ENCODE peak calls at places on chromosome 21, in four cellular contexts. A is HepG2, O is K562, D is GM12878. Y is an unnamed sample.

GRCh38 chr21:31908106-31909031 is 35.5 kb downstream of the HUNK start:
- DNase-seq in D (no peak), A (peak; percentile 74), O (no peak), Y (no peak)

GRCh38 chr21:27526451-27526850 is 559.6 kb upstream of the ADAMTS5 start:
- DNase-seq in A (no peak), D (no peak), O (no peak), Y (no peak)

GRCh38 chr21:27532081-27532480 is 565.2 kb upstream of the ADAMTS5 start:
- DNase-seq in A (peak; percentile 41), D (no peak), O (no peak), Y (no peak)

GRCh38 chr21:35138665-35139381 is 89.7 kb upstream of the RUNX1 start:
- DNase-seq in A (no peak), D (no peak), O (peak; percentile 78), Y (no peak)

GRCh38 chr21:43925096-43925481 is 60.1 kb downstream of the AGPAT3 start:
- DNase-seq in A (no peak), O (no peak), D (no peak), Y (no peak)

GRCh38 chr21:15000076-15000475 is 64.7 kb downstream of the NRIP1 start:
- DNase-seq in D (no peak), O (no peak), A (no peak), Y (no peak)

GRCh38 chr21:36209626-36210171 is 53.1 kb downstream of the DOP1B start:
- DNase-seq in O (peak; percentile 72), D (no peak), A (peak; percentile 71), Y (peak; percentile 56)

GRCh38 chr21:23921670-23922418 is 1685.4 kb downstream of the MRPL39 start:
- DNase-seq in D (no peak), O (peak; percentile 88), A (no peak), Y (no peak)

GRCh38 chr21:40067751-40068150 is 200.5 kb downstream of the PCP4 start:
- DNase-seq in O (no peak), A (no peak), D (no peak), Y (no peak)

GRCh38 chr21:30434033-30434631 is 4.1 kb downstream of the KRTAP13-4 start:
- DNase-seq in O (peak; percentile 29), D (no peak), A (no peak), Y (peak; percentile 62)

GRCh38 chr21:43194303-43195130 is 25.7 kb downstream of the CRYAA start:
- DNase-seq in A (peak; percentile 57), D (no peak), O (no peak), Y (no peak)

GRCh38 chr21:27759820-27760219 is 792.9 kb upstream of the ADAMTS5 start:
- DNase-seq in A (no peak), D (no peak), O (no peak), Y (no peak)

GRCh38 chr21:20662523-20662922 is 335.7 kb upstream of the NCAM2 start:
- DNase-seq in A (no peak), D (no peak), O (peak; percentile 8), Y (no peak)

GRCh38 chr21:22020221-22020620 is 1022.0 kb downstream of the NCAM2 start:
- DNase-seq in A (no peak), O (no peak), D (no peak), Y (no peak)

DNA sequence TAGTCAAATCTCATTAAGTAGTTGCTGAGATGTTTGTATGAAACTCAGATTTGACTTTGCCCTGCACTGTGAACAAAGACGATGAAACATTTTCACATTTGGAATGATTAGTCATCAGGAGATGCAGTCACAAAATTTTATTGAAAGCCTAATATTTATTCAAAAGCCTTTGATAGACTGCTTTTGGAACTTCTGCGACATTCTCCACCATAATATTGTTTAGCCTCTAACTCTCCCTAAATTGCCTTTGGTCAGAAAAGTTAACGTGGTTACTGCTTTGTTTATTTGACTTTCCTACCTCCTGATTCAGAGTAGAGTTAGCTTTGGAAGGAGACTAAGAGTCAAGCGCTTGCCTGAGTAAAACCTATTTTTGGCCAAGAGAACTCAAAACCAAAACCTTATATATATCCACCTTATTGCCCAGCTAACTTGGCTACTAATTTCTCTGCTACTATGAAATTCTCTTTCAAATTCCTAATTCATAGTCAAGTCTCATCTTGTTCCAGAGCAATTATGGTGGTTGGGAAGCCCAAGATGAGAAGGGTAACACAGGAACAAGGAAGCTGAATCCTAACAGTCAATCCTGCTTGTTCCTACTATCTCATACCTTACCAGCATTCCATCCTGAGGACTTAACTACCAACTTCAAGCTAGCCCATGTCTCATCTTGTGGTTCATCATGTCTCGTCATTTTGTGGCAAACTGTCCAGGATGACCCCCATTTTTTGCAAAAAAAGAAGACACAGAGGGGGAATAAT is 429.6 kb downstream of the USP25 start:
- DNase-seq in A (no peak), O (no peak), D (no peak), Y (no peak)
- TF ChIP-seq FOXK2 in A (no peak), O (no peak), D (no peak), Y (no peak)

GRCh38 chr21:41479686-41480085 is 28.3 kb downstream of the TMPRSS2 start:
- DNase-seq in O (no peak), D (no peak), A (no peak), Y (no peak)

GRCh38 chr21:41480086-41480690 is 27.8 kb downstream of the TMPRSS2 start:
- DNase-seq in O (no peak), D (no peak), A (no peak), Y (no peak)

GRCh38 chr21:41482980-41483379 is 25.0 kb downstream of the TMPRSS2 start:
- DNase-seq in D (no peak), A (no peak), O (no peak), Y (no peak)

GRCh38 chr21:41482321-41482720 is 25.6 kb downstream of the TMPRSS2 start:
- DNase-seq in D (no peak), A (no peak), O (no peak), Y (no peak)

DNA sequence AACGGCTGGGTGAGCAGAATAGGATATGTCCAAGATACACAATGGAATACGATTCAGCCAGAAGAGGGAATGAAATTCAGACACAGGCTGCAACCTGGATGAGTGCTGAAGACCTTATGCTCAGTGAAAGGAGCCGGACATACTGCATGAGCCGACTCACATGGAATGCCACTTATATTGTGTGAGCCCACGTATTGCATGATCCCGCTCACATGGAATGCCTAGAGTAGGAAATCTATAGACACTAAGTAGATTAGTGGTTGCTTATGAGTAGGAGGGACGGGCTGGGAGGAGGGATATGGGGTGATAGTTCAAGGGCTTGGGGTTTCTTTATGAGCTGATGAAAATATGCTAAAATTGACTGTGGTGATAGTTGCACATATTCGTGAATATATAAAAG is 26.8 kb downstream of the TMPRSS2 start:
- DNase-seq in D (no peak), O (no peak), A (no peak), Y (no peak)
- TF ChIP-seq SP1 in D (no peak), O (no peak), A (no peak), Y (no peak)

GRCh38 chr21:25986928-25987327 is 183.6 kb downstream of the APP start:
- DNase-seq in D (no peak), O (no peak), A (no peak), Y (no peak)

GRCh38 chr21:25985990-25986389 is 184.6 kb downstream of the APP start:
- DNase-seq in O (no peak), D (no peak), A (no peak), Y (no peak)

GRCh38 chr21:25980710-25981109 is 189.9 kb downstream of the APP start:
- DNase-seq in D (no peak), O (no peak), A (no peak), Y (no peak)

GRCh38 chr21:25984538-25984937 is 186.0 kb downstream of the APP start:
- DNase-seq in A (no peak), D (no peak), O (no peak), Y (no peak)

DNA sequence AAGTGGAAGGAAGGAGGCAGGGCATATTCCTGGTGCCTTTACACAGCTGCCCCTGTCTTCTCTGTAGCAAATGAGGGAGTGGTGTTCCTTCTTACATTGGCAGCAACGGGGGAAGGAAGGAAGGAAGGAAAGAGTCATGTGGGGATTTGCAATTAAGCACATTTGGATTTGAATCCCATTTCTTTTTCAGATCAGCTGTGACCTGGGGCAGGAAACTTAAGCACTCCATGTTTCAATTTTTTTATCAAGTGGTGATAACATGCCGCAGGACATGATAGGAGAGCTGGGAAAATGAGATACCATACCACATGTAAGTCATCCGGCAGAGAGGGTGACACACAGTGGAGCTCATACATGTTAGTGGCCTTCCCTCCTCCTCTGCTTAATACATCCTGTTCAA is 186.8 kb downstream of the APP start:
- DNase-seq in O (no peak), D (no peak), A (no peak), Y (no peak)
- TF ChIP-seq FOXM1 in O (no peak), D (no peak), A (no peak), Y (no peak)

GRCh38 chr21:46142581-46143473 is 12.6 kb downstream of the FTCD start:
- DNase-seq in A (no peak), D (no peak), O (no peak), Y (no peak)

GRCh38 chr21:46145159-46145839 is 10.1 kb downstream of the FTCD start:
- DNase-seq in O (no peak), D (no peak), A (no peak), Y (no peak)

GRCh38 chr21:46145840-46146691 is 9.3 kb downstream of the FTCD start:
- DNase-seq in D (no peak), O (no peak), A (no peak), Y (no peak)

GRCh38 chr21:46146856-46147255 is 8.5 kb downstream of the FTCD start:
- DNase-seq in D (no peak), A (no peak), O (no peak), Y (no peak)

DNA sequence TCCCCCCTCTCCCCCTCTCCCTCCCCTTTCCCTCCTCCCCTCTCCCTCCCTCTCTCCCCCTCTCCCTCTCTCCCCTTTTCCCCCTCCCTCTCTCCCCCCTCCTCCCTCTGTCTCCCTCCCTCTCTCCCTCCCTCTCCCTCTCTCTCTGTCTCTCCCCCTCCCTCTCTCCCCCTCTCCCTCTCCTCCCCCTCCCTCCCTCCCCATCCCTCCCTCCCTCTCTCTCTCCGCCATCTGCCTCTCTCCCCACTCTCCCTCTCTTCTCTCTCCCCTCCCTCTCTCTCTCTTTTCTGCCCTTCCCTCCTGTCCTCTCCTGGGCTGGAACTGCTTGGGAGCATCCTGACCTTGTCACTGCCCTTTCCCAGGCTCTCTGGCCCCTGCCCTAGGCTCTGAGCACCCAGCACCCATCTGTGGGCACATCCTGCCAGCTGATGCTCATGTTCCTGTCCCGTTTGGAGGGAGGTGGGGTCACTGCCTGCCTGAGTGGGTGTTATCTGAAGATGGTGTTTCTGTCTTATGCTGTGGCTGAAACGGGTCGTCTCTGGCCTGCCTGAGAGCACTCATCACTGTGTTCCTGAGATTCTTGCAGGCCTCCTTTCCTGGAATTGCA is 10.8 kb downstream of the FTCD start:
- DNase-seq in A (no peak), D (no peak), O (no peak), Y (no peak)
- TF ChIP-seq FOXK2 in A (no peak), D (no peak), O (no peak), Y (no peak)

DNA sequence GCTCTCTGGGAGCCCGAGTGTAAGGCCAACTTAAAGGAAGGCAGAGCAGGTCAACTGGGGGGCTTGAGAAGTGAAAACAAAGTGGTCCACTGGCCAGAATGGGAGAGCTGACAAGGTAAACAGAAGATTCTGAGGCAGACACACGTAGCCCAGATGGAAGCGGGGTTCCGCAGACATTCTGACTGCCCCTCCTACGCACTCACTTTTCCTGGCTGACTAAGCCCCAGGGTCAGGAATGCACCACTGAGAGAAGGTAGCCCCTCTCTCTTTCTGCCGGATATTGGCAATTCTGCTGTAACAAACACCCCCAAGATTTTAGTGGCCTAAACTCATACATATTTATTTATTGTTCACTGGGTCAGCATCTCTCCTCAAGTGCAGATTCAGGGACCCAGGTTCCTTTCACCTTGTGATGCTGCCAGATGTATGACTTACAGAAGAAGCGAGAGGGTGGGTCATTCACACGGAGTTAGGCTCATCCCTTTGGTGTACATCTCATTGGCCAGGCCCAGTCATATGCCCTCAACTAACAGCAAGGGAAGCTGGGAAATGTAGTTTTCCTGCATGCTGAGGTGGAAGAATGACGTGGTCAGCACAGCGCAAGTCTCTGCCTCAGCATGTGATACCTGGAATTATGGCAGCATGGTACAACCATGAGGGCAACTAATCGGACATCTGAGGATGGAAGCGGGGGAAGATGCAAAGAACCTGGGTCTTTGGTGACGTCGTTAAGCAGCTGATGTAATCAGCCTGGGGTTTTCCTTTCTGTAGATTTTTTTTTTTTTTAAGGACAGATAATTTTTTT is 43.5 kb upstream of the MRPS6 start:
- DNase-seq in D (peak; percentile 87), O (peak; percentile 89), A (peak; percentile 23), Y (peak; percentile 84)
- TF ChIP-seq SP1 in D (peak; percentile 68), O (no peak), A (no peak), Y (no peak)

Y was measured in HEK293T.